ENCODE peak calls at places on chromosomes 11 and 22, in nine cellular contexts. S is GM20000, F is cardiac fibroblast, X is upper lobe of left lung, M is stomach, Z is RWPE1, W is fibroblast of mammary gland, T is pancreas, U is heart left ventricle. Q is an unnamed sample.

GRCh38 chr22:21646608-21647590 is 4.8 kb downstream of the SDF2L1 start:
- DNase-seq in W (peak; percentile 77), T (peak; percentile 77), M (peak; percentile 83), Z (no peak), U (peak; percentile 71), F (peak; percentile 88), S (peak; percentile 79), X (peak; percentile 73), Q (peak; percentile 71)

GRCh38 chr11:62444271-62444833 is 25.5 kb downstream of the SCGB1A1 start:
- DNase-seq in T (no peak), F (peak; percentile 88), U (peak; percentile 57), X (peak; percentile 31), S (peak; percentile 45), M (peak; percentile 30), Z (peak; percentile 33), W (peak; percentile 74), Q (no peak)

GRCh38 chr11:11531127-11531526 is 90.7 kb downstream of the GALNT18 start:
- DNase-seq in T (no peak), W (no peak), U (no peak), X (no peak), S (no peak), M (no peak), F (no peak), Z (no peak), Q (no peak)

GRCh38 chr11:66048525-66049313 is at the start of gene GAL3ST3:
- DNase-seq in M (no peak), Z (no peak), X (no peak), T (no peak), U (no peak), F (no peak), W (no peak), S (no peak), Q (no peak)

GRCh38 chr22:20550851-20551744 is 43.7 kb downstream of the MED15 start:
- DNase-seq in W (peak; percentile 89), U (no peak), M (no peak), X (no peak), T (no peak), Z (no peak), F (peak; percentile 84), S (peak; percentile 32), Q (no peak)

GRCh38 chr11:56783448-56784041 is 35.0 kb upstream of the OR9G4 start:
- DNase-seq in F (peak; percentile 69), M (no peak), W (peak; percentile 75), T (no peak), X (no peak), S (peak; percentile 17), Z (peak; percentile 44), U (no peak), Q (peak; percentile 49)

GRCh38 chr22:21964918-21965484 is 12.4 kb upstream of the PPM1F start:
- DNase-seq in T (no peak), S (no peak), W (no peak), M (no peak), Z (no peak), U (no peak), F (no peak), X (no peak), Q (no peak)

GRCh38 chr11:17230867-17231851 is 23.4 kb upstream of the PIK3C2A start:
- DNase-seq in X (no peak), U (no peak), T (no peak), Z (no peak), M (no peak), W (no peak), F (no peak), S (peak; percentile 40), Q (no peak)

GRCh38 chr22:49312601-49313000 is 515.1 kb downstream of the BRD1 start:
- DNase-seq in F (no peak), Z (no peak), U (no peak), X (no peak), T (no peak), M (no peak), W (no peak), S (no peak), Q (no peak)

GRCh38 chr22:49320714-49321476 is 506.8 kb downstream of the BRD1 start:
- DNase-seq in W (no peak), F (no peak), S (no peak), M (peak; percentile 17), U (no peak), Z (no peak), X (no peak), T (no peak), Q (no peak)

GRCh38 chr22:49321477-49322055 is 506.1 kb downstream of the BRD1 start:
- DNase-seq in Z (no peak), M (peak; percentile 23), W (no peak), S (no peak), U (no peak), T (no peak), F (no peak), X (no peak), Q (no peak)

GRCh38 chr22:49322231-49322630 is 505.4 kb downstream of the BRD1 start:
- DNase-seq in Z (no peak), U (no peak), S (no peak), F (no peak), M (peak; percentile 9), T (no peak), X (no peak), W (no peak), Q (no peak)

DNA sequence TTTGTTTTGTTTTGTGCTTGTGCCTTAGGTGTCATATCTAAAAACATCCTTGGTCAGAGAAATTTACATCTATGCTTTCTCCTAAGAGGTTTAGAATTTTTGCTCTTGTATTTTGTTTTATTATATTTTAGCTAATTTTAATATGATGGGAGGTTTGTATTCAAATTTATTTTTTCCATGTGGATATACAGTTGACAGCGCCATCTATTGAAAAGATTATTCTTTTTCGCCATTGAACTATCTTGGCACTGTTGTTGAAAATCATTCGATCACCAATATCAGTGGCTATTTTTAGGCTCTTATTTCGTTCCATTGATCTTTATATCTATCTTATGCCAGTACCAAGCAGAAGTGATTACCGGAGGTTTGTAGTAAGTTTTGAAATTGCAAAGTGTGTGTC is 510.3 kb downstream of the BRD1 start:
- DNase-seq in T (no peak), F (no peak), Z (no peak), X (no peak), W (no peak), M (no peak), U (no peak), S (no peak), Q (no peak)
- TF ChIP-seq CTCF in T (no peak), F (no peak), Z (no peak), X (no peak), W (no peak), M (no peak), U (peak; percentile 11), S (no peak), Q (no peak)

DNA sequence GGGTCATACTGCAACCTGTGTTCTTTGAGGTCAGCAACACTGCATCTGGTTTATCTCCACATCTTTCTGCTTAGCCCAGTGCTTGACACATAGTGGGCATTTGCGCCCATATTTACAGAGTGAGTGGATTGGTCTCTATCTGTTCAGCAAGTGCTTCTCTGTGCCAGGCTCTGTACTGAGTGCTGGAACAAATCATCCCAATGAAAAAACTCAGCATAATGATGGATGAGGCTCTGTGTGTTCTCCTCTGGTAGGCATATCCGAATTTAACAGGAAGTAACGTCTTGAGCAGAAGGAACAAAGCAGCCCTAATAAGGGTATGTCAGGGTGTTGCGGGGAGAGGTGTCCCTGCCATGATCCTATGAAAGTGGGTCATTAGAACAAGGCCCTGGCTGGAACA is 46.0 kb downstream of the MCM5 start:
- DNase-seq in W (peak; percentile 64), M (no peak), X (no peak), U (no peak), S (no peak), T (no peak), Z (no peak), F (peak; percentile 14), Q (no peak)
- TF ChIP-seq CTCF in W (no peak), M (no peak), X (no peak), U (no peak), S (no peak), T (no peak), Z (no peak), F (no peak), Q (no peak)

GRCh38 chr11:126282742-126283591 is at the start of gene TIRAP:
- DNase-seq in X (peak; percentile 74), M (peak; percentile 73), F (peak; percentile 58), U (peak; percentile 77), T (peak; percentile 77), S (peak; percentile 80), W (peak; percentile 50), Z (peak; percentile 46), Q (peak; percentile 43)
- TF ChIP-seq CTCF in X (peak; percentile 69), M (no peak), F (no peak), U (peak; percentile 18), T (peak; percentile 20), S (no peak), W (no peak), Z (no peak), Q (no peak)

DNA sequence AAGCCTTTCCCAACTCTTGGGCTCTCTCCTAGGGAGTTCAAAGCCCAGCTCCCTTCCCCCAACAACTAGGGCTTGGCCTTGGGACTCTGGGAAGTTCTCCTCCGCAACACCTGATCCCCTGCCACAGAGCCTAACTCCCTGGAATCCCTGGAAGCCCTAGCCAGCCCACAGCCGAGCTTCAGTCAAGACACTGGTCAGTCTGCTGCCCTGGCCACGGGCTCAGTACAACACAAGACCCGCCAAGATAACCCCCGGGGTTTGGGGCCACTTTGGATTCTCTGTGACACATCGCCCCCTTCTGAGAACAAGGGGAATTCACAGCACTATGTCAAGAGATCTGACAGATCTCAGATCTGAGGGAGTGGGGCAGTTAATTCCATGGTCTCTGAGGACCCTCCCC is 58.3 kb downstream of the SLC22A12 start:
- DNase-seq in W (peak; percentile 25), S (no peak), X (no peak), U (no peak), F (peak; percentile 55), T (no peak), M (no peak), Z (peak; percentile 20), Q (peak; percentile 30)
- TF ChIP-seq CTCF in W (peak; percentile 59), S (peak; percentile 27), X (no peak), U (peak; percentile 51), F (peak; percentile 55), T (peak; percentile 27), M (no peak), Z (no peak), Q (peak; percentile 74)

GRCh38 chr11:43687120-43687791 is 6.7 kb downstream of the HSD17B12 start:
- DNase-seq in Z (peak; percentile 44), M (peak; percentile 26), F (peak; percentile 93), X (peak; percentile 78), W (peak; percentile 63), U (peak; percentile 56), T (no peak), S (no peak), Q (no peak)
- TF ChIP-seq CTCF in Z (no peak), M (no peak), F (no peak), X (no peak), W (no peak), U (no peak), T (no peak), S (no peak), Q (no peak)

GRCh38 chr22:35337932-35338331 is 38.2 kb downstream of the TOM1 start:
- DNase-seq in W (no peak), Z (no peak), F (no peak), T (no peak), U (no peak), S (no peak), X (no peak), M (no peak), Q (no peak)
- TF ChIP-seq CTCF in W (no peak), Z (no peak), F (no peak), T (no peak), U (no peak), S (no peak), X (no peak), M (no peak), Q (peak; percentile 74)

Q was measured in HepG2.